ENCODE peak calls at places on chromosome 13, in six cellular contexts. H is CD4-positive, alpha-beta T cell; X is SK-N-SH; P is thoracic aorta; Y is H9; U is dorsolateral prefrontal cortex. G is an unnamed sample.

GRCh38 chr13:111949311-111949710 is 117.6 kb upstream of the SOX1 start:
- DNase-seq in H (no peak), X (no peak), P (no peak), Y (peak; percentile 9), U (no peak), G (no peak)

GRCh38 chr13:94549241-94550029 is 46.5 kb downstream of the TGDS start:
- DNase-seq in H (peak; percentile 92), X (peak; percentile 93), P (peak; percentile 67), Y (peak; percentile 91), U (peak; percentile 87), G (peak; percentile 89)

GRCh38 chr13:24269803-24270202 is 39.6 kb upstream of the C1QTNF9 start:
- DNase-seq in H (no peak), X (no peak), P (no peak), Y (no peak), U (no peak), G (no peak)

GRCh38 chr13:73984949-73985691 is 149.1 kb downstream of the KLF12 start:
- DNase-seq in H (peak; percentile 75), X (no peak), P (no peak), Y (no peak), U (peak; percentile 14), G (no peak)

GRCh38 chr13:89375839-89376238 is 1704.7 kb downstream of the SLITRK5 start:
- DNase-seq in H (no peak), X (no peak), P (no peak), Y (no peak), U (no peak), G (no peak)

GRCh38 chr13:111792956-111793355 is 274.0 kb upstream of the SOX1 start:
- DNase-seq in H (no peak), X (no peak), P (no peak), Y (no peak), U (no peak), G (no peak)

GRCh38 chr13:50701469-50701868 is 142.0 kb downstream of the DLEU7 start:
- DNase-seq in H (no peak), X (no peak), P (no peak), Y (no peak), U (no peak), G (no peak)

GRCh38 chr13:49497272-49497671 is 1.5 kb downstream of the PHF11 start:
- DNase-seq in H (no peak), X (no peak), P (no peak), Y (no peak), U (peak; percentile 6), G (no peak)

GRCh38 chr13:42539670-42540069 is 34.3 kb upstream of the TNFSF11 start:
- DNase-seq in H (no peak), X (no peak), P (no peak), Y (peak; percentile 37), U (no peak), G (no peak)

GRCh38 chr13:40624338-40624737 is 42.1 kb downstream of the FOXO1 start:
- DNase-seq in H (no peak), X (peak; percentile 7), P (no peak), Y (no peak), U (no peak), G (no peak)

GRCh38 chr13:53200498-53201453 is 172.2 kb downstream of the OLFM4 start:
- DNase-seq in H (no peak), X (peak; percentile 44), P (no peak), Y (peak; percentile 89), U (no peak), G (no peak)

GRCh38 chr13:111346281-111346680 is 25.8 kb downstream of the TEX29 start:
- DNase-seq in H (no peak), X (no peak), P (no peak), Y (no peak), U (no peak), G (no peak)

GRCh38 chr13:96958286-96958891 is 35.9 kb downstream of the OXGR1 start:
- DNase-seq in H (no peak), X (peak; percentile 30), P (no peak), Y (no peak), U (no peak), G (no peak)

GRCh38 chr13:110853235-110853721 is 61.6 kb downstream of the ANKRD10 start:
- DNase-seq in H (no peak), X (no peak), P (no peak), Y (no peak), U (no peak), G (no peak)

GRCh38 chr13:93244141-93244917 is 17.7 kb downstream of the GPC6 start:
- DNase-seq in H (no peak), X (no peak), P (no peak), Y (no peak), U (peak; percentile 17), G (no peak)
- H3K27ac ChIP-seq in H (no peak overlapping the region), X (no peak overlapping the region), P (peak overlapping the region; percentile 31), Y (no peak overlapping the region), U (no peak overlapping the region), G (no peak overlapping the region)

DNA sequence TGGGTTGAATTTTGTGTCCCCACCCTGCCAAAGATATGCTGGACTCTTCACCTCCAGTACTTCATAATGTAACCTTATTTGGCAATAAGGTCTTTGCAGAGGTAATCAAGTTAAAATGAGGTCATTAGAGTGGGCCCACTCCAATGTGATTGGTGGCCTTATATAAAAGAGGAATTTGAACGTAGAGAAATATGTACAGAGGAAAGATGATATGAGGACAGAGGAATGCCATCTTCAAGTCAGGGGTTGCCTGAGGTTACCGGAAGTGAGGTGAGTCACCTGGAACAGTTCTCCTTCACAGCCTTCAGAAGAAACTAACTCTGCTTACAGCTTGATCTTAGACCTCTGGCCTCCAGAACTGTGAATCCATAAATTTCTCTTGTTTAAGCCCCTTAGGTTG is 69.9 kb downstream of the GPC5 start:
- DNase-seq in H (no peak), X (no peak), P (no peak), Y (no peak), U (no peak), G (no peak)
- H3K27ac ChIP-seq in H (no peak overlapping the region), X (no peak overlapping the region), P (no peak overlapping the region), Y (no peak overlapping the region), U (no peak overlapping the region), G (no peak overlapping the region)

GRCh38 chr13:99774644-99775043 is 196.9 kb downstream of the ZIC5 start:
- DNase-seq in H (no peak), X (no peak), P (no peak), Y (no peak), U (no peak), G (no peak)
- H3K27ac ChIP-seq in H (no peak overlapping the region), X (no peak overlapping the region), P (no peak overlapping the region), Y (no peak overlapping the region), U (no peak overlapping the region), G (no peak overlapping the region)

DNA sequence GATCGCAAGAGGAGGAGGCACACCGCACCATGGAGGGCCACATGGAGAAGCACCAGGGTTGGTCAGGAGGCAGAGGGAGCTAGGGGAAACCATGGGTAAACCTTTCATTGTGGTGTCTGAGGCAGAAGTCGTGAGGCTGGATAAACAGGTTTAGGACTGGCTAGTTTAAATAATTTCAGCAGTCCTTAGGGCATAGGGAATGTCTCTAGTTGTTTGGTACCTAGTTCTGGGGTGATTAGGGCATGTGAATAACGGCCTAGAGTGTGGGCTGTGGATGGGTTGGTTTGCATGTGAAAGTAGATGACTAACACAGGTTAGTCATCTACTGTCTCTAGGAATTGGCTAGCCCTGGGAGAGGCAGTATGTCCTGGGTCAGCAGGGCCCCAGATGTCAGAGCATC is 102.3 kb downstream of the STOML3 start:
- DNase-seq in H (no peak), X (no peak), P (no peak), Y (no peak), U (no peak), G (no peak)
- H3K27ac ChIP-seq in H (no peak overlapping the region), X (no peak overlapping the region), P (no peak overlapping the region), Y (no peak overlapping the region), U (no peak overlapping the region), G (no peak overlapping the region)

GRCh38 chr13:20177049-20177831 is 15.5 kb downstream of the GJB2 start:
- DNase-seq in H (no peak), X (no peak), P (no peak), Y (no peak), U (no peak), G (no peak)

GRCh38 chr13:20173121-20173746 is 12.4 kb upstream of the GJA3 start:
- DNase-seq in H (no peak), X (no peak), P (no peak), Y (no peak), U (no peak), G (no peak)

GRCh38 chr13:20175907-20176652 is 15.2 kb upstream of the GJA3 start:
- DNase-seq in H (no peak), X (no peak), P (no peak), Y (no peak), U (no peak), G (peak; percentile 35)

GRCh38 chr13:20174656-20175405 is 14.0 kb upstream of the GJA3 start:
- DNase-seq in H (peak; percentile 30), X (no peak), P (peak; percentile 80), Y (peak; percentile 54), U (no peak), G (no peak)

DNA sequence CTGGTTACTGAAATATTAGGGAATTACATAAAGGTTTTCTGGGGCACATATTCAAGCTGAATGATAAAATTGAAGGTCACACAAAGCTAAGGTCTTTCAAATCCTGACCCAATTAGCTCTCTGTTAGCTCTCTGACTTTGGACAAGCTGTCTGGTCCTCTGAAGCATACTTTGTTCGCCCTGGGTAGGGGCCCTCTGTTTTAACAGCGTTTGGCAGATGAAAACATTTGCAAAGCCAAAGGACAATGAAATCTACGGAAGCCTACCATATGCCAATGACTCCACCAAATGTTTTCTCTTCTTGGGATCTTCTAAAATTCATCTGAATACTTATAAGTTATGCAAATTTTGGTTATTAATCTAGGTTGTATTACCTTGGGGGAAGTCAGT is 14.5 kb upstream of the GJA3 start:
- DNase-seq in H (no peak), X (no peak), P (no peak), Y (no peak), U (no peak), G (no peak)
- H3K27ac ChIP-seq in H (no peak overlapping the region), X (no peak overlapping the region), P (no peak overlapping the region), Y (no peak overlapping the region), U (no peak overlapping the region), G (peak overlapping the region; percentile 53)

DNA sequence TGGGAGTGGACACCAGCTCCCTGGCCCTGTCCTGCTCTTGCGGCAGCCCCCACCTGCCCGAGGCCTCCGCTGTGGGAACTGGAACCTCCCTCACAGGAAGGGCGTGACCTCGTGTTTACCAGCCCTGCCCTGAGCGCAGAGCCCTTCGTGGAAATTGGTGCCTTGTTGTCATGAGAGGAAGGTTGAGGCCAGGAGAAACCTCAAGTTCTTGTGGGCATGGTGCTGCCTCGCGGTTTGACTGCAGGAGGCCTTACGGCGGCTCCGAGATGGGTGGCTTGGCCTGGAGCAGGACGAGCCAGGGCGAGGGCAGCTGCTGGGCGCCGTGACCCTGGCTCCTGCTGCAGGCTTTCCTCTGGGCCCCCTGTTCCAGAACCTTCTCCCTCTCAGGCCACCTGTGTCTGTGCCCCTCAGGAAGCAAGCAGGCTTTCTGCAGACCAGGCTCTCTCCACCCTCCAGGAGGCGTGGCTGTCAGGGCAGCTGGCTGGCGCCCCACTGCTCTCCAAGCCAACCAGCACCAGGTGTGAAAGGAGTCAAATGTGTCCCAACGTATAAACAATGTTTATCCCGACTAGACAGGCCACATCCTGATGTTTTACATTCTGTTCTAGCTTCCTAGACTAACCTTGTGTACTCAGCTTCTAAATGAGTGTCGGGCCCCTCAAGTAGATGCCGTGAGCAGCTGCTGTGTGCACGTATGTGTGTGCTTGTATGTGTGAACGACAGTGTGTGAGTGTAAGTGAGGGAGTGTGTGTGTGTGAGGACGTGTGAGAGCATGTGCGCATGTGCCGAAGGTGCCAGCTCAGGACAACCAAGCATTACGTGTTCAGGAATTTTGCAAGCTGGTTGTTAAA is 10.4 kb upstream of the RASA3 start:
- DNase-seq in H (peak; percentile 85), X (peak; percentile 25), P (no peak), Y (no peak), U (no peak), G (no peak)
- H3K27ac ChIP-seq in H (peak overlapping the region; percentile 82), X (no peak overlapping the region), P (no peak overlapping the region), Y (no peak overlapping the region), U (no peak overlapping the region), G (no peak overlapping the region)